ENCODE peak calls at places on chromosome 4, in ten cellular contexts. E, H, C, Z, J, P, N, K, I and B are unnamed samples.

GRCh38 chr4:57064811-57065711 is 45.1 kb downstream of the IGFBP7 start:
- DNase-seq in H (peak; percentile 28), E (peak; percentile 81), J (no peak), N (peak; percentile 98), K (no peak), P (peak; percentile 73), Z (peak; percentile 83), I (peak; percentile 25), C (peak; percentile 70), B (no peak)

GRCh38 chr4:40672528-40673522 is 43.2 kb upstream of the RBM47 start:
- DNase-seq in I (no peak), N (peak; percentile 99), P (peak; percentile 87), H (no peak), E (no peak), K (no peak), J (no peak), C (no peak), Z (peak; percentile 68), B (peak; percentile 46)

GRCh38 chr4:185912779-185913178 is 100.8 kb upstream of the SORBS2 start:
- DNase-seq in P (peak; percentile 29), J (no peak), H (no peak), I (no peak), N (no peak), C (no peak), K (no peak), Z (no peak), E (no peak), B (no peak)

GRCh38 chr4:113645771-113646455 is 115.6 kb downstream of the CAMK2D start:
- DNase-seq in E (no peak), P (no peak), Z (no peak), H (peak; percentile 63), J (no peak), C (no peak), I (peak; percentile 57), N (peak; percentile 82), K (no peak), B (peak; percentile 79)

GRCh38 chr4:88008133-88008621 is 742 bp downstream of the PKD2 start:
- DNase-seq in P (no peak), K (no peak), N (peak; percentile 48), Z (peak; percentile 75), C (no peak), H (peak; percentile 27), I (peak; percentile 35), J (peak; percentile 37), E (peak; percentile 67), B (peak; percentile 48)

GRCh38 chr4:12724520-12724919 is 759.6 kb downstream of the RAB28 start:
- DNase-seq in C (no peak), J (peak; percentile 13), E (no peak), H (no peak), K (no peak), I (no peak), P (no peak), N (no peak), Z (no peak), B (peak; percentile 28)

GRCh38 chr4:2662598-2662997 is 93.5 kb downstream of the TNIP2 start:
- DNase-seq in I (no peak), N (peak; percentile 93), K (no peak), H (no peak), E (no peak), C (no peak), P (peak; percentile 78), J (no peak), Z (no peak), B (no peak)

GRCh38 chr4:158856852-158857251 is 88.0 kb downstream of the FNIP2 start:
- DNase-seq in Z (no peak), H (no peak), P (no peak), E (no peak), C (no peak), J (peak; percentile 48), N (peak; percentile 68), K (no peak), I (no peak), B (no peak)

GRCh38 chr4:84491420-84491819 is 7.7 kb downstream of the NKX6-1 start:
- DNase-seq in C (no peak), P (no peak), J (no peak), Z (no peak), H (no peak), K (no peak), E (no peak), I (no peak), N (no peak), B (no peak)

GRCh38 chr4:84494518-84494917 is 4.6 kb downstream of the NKX6-1 start:
- DNase-seq in E (no peak), C (no peak), I (no peak), K (no peak), J (no peak), P (no peak), N (no peak), Z (no peak), H (no peak), B (no peak)

GRCh38 chr4:84492737-84493091 is 6.4 kb downstream of the NKX6-1 start:
- DNase-seq in E (no peak), N (no peak), I (no peak), C (no peak), H (no peak), K (no peak), Z (no peak), P (no peak), J (no peak), B (no peak)

GRCh38 chr4:84492290-84492689 is 6.8 kb downstream of the NKX6-1 start:
- DNase-seq in Z (no peak), I (no peak), K (no peak), E (no peak), J (no peak), C (no peak), P (no peak), N (no peak), H (no peak), B (no peak)

DNA sequence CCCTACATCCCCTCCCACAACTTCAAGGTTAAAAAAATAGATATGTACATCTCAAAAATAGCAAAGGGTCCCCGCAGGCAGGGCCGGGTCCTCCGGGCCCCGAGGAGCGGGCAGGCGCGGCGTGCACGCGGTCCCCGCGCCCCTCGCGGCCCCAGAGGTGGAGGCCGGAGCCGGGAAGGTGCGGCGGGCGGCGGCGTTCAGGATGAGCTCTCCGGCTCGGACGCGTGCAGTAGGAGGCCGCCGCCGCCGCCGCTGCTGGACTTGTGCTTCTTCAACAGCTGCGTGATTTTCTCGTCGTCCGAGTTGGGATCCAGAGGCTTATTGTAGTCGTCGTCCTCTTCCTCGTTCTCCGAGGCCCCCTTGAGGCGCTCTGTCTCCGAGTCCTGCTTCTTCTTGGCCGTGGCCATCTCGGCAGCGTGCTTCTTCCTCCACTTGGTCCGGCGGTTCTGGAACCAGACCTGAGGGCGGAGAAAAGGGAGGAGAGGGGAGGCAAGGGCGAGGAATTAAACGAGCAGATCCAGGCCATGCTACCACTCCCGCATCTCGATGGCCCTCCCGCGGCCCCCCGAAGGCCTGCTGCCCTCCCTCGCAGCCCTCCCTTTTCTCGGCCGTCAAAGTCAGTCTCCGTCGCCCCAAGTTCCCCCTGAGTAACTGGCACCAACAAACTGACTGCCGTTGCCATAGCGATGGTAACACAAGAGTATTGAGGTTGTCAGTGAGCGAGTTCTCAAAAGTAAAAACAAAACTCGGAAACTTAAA is 5.8 kb downstream of the NKX6-1 start:
- DNase-seq in P (no peak), E (no peak), H (no peak), C (no peak), Z (no peak), J (no peak), K (no peak), N (peak; percentile 10), I (no peak), B (peak; percentile 64)
- TF ChIP-seq CTCF in P (peak; percentile 20), E (no peak), H (no peak), C (no peak), Z (no peak), J (no peak), K (no peak), N (no peak), I (no peak), B (peak; percentile 35)

DNA sequence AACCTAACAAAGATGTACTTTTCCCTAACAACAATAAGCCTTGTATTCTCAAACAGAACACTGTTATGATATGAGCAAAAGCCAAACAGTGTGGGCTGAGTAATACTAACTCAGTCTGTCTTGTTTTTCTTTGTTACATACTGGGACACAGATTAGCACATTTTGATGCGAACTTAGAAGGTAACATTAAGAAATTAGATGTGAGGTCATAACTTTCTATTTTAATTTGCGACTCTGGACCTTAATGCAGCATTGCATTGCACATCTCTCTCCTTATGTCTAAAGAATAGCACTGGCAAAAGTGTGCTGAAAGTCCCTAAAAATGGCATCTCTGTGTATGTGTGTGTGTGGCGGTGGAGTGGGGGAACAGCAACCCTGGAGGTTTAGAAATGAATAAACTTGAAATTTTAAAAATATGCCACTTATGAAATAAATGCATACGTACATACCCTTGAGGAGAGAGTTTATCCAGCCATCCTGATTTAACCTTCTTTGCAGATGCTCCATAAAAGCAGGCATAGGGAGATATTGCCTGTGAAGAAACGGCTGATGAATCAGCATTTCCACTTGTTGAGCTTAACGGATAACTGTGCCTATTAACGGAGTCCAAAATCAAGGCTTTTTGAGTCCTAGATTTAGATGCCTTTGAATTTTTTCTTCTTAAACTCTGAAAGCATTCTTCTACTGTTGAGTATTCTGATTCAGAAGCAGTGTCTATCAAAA is 34.2 kb downstream of the ARAP2 start:
- DNase-seq in J (no peak), H (no peak), C (no peak), K (no peak), N (no peak), E (no peak), I (no peak), Z (no peak), P (no peak), B (no peak)
- H3K36me3 ChIP-seq in J (no peaks in the 10 kb centered on the region), H (peaks cover 8% of the 10 kb centered on the region), C (no peaks in the 10 kb centered on the region), K (no peaks in the 10 kb centered on the region), N (no peaks in the 10 kb centered on the region), E (peaks cover 10% of the 10 kb centered on the region), I (no peaks in the 10 kb centered on the region), Z (no peaks in the 10 kb centered on the region), P (no peaks in the 10 kb centered on the region), B (no peaks in the 10 kb centered on the region)

GRCh38 chr4:23706972-23707676 is 182.7 kb downstream of the PPARGC1A start:
- DNase-seq in H (no peak), I (no peak), E (no peak), N (no peak), J (no peak), Z (no peak), C (no peak), K (no peak), P (no peak), B (no peak)
- H3K4me3 ChIP-seq in H (no peak overlapping the region), I (no peak overlapping the region), E (no peak overlapping the region), N (no peak overlapping the region), J (no peak overlapping the region), Z (no peak overlapping the region), C (no peak overlapping the region), K (no peak overlapping the region), P (no peak overlapping the region), B (no peak overlapping the region)

DNA sequence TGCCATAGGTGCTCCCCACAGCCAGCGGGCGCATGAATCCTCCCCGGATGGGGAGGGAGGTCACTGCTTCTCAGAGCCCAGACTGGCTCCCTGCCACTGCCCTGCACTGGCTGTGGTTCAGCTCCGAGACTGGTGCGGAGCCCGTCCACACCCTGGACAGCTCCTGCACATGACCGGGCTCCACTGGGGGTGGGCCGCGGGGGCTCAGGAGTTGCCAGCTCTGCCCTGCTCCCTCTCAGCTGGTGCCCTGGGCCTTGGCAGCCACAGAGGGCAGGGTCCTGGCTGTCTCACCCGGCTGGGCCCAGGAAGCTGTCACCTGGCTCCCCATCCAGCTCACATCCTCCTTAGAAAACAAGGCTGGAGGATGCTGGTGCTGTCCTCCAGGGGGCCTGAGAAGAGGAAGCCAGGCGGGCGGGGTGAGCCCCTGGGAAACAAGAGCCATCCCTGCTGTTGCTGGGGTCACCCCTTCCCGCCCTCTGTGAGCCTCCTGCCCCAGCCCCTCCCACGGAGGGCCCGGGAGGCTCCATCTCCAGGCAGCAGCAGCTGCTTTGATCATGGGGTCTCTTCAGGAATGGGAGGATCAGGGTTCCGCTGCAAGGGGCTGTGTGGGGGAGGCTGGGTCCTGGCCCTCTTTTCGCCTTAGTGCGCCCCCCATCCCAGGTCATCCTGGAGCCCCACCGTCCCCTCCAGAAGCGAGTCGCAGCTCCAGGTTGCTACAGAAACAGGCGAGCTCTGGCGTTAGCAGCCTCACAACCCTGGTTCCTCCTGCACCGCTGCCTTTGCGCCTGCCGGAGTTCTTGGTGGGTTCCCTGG is 64.7 kb upstream of the ADRA2C start:
- DNase-seq in J (no peak), E (peak; percentile 30), H (no peak), K (no peak), I (no peak), P (no peak), Z (peak; percentile 85), N (no peak), C (no peak), B (no peak)
- TF ChIP-seq CTCF in J (no peak), E (no peak), H (no peak), K (no peak), I (no peak), P (no peak), Z (no peak), N (no peak), C (no peak), B (no peak)